ENCODE peak calls at places on chromosomes 13 and 19, in four cellular contexts. One of them, this sample, is unnamed.

GRCh38 chr19:30225615-30226463 is 146.3 kb upstream of the ZNF536 start:
- DNase-seq in A549: peak; percentile 38
- DNase-seq in heart left ventricle: no peak
- DNase-seq in brain microvascular endothelial cell: no peak
- DNase-seq in this sample: no peak

GRCh38 chr13:102983496-102983895 is 82.7 kb downstream of the SLC10A2 start:
- DNase-seq in A549: no peak
- DNase-seq in heart left ventricle: no peak
- DNase-seq in brain microvascular endothelial cell: peak; percentile 29
- DNase-seq in this sample: no peak

GRCh38 chr19:3692141-3693029 is 7.9 kb downstream of the PIP5K1C start:
- DNase-seq in A549: no peak
- DNase-seq in heart left ventricle: no peak
- DNase-seq in brain microvascular endothelial cell: no peak
- DNase-seq in this sample: no peak

GRCh38 chr13:79675931-79676658 is 195.1 kb downstream of the NDFIP2 start:
- DNase-seq in A549: no peak
- DNase-seq in heart left ventricle: no peak
- DNase-seq in brain microvascular endothelial cell: no peak
- DNase-seq in this sample: no peak

GRCh38 chr13:24851546-24851945 is 87.6 kb downstream of the RNF17 start:
- DNase-seq in A549: no peak
- DNase-seq in heart left ventricle: no peak
- DNase-seq in brain microvascular endothelial cell: no peak
- DNase-seq in this sample: no peak

GRCh38 chr19:9597027-9597426 is 12.7 kb upstream of the ZNF121 start:
- DNase-seq in A549: no peak
- DNase-seq in heart left ventricle: no peak
- DNase-seq in brain microvascular endothelial cell: peak; percentile 47
- DNase-seq in this sample: no peak

GRCh38 chr19:3618144-3618810 is 8.3 kb downstream of the CACTIN start:
- DNase-seq in A549: no peak
- DNase-seq in heart left ventricle: peak; percentile 76
- DNase-seq in brain microvascular endothelial cell: no peak
- DNase-seq in this sample: peak; percentile 87

GRCh38 chr13:43698743-43699142 is 88.0 kb downstream of the ENOX1 start:
- DNase-seq in A549: no peak
- DNase-seq in heart left ventricle: no peak
- DNase-seq in brain microvascular endothelial cell: peak; percentile 36
- DNase-seq in this sample: no peak

GRCh38 chr13:77222000-77222690 is 104.7 kb downstream of the MYCBP2 start:
- DNase-seq in A549: no peak
- DNase-seq in heart left ventricle: no peak
- DNase-seq in brain microvascular endothelial cell: no peak
- DNase-seq in this sample: no peak

GRCh38 chr19:51417107-51417806 is at the start of gene SIGLEC10:
- DNase-seq in A549: no peak
- DNase-seq in heart left ventricle: peak; percentile 41
- DNase-seq in brain microvascular endothelial cell: no peak
- DNase-seq in this sample: peak; percentile 26

GRCh38 chr19:11375143-11375948 is 880 bp downstream of the SWSAP1 start:
- DNase-seq in A549: no peak
- DNase-seq in heart left ventricle: peak; percentile 70
- DNase-seq in brain microvascular endothelial cell: no peak
- DNase-seq in this sample: peak; percentile 49

GRCh38 chr13:73096173-73097117 is 37.6 kb downstream of the KLF5 start:
- DNase-seq in A549: no peak
- DNase-seq in heart left ventricle: no peak
- DNase-seq in brain microvascular endothelial cell: peak; percentile 1
- DNase-seq in this sample: no peak

GRCh38 chr13:94395889-94396288 is 83.6 kb downstream of the DCT start:
- DNase-seq in A549: no peak
- DNase-seq in heart left ventricle: no peak
- DNase-seq in brain microvascular endothelial cell: no peak
- DNase-seq in this sample: no peak

GRCh38 chr13:23956106-23956505 is 58.8 kb upstream of the C1QTNF9B start:
- DNase-seq in A549: no peak
- DNase-seq in heart left ventricle: no peak
- DNase-seq in brain microvascular endothelial cell: peak; percentile 46
- DNase-seq in this sample: no peak

GRCh38 chr13:60974296-60974695 is 441.4 kb downstream of the PCDH20 start:
- DNase-seq in A549: no peak
- DNase-seq in heart left ventricle: no peak
- DNase-seq in brain microvascular endothelial cell: no peak
- DNase-seq in this sample: no peak

GRCh38 chr13:114164027-114164426 is 15.0 kb upstream of the CFAP97D2 start:
- DNase-seq in A549: no peak
- DNase-seq in heart left ventricle: no peak
- DNase-seq in brain microvascular endothelial cell: no peak
- DNase-seq in this sample: no peak

GRCh38 chr19:50875795-50876422 is 2.7 kb downstream of the KLK2 start:
- DNase-seq in A549: no peak
- DNase-seq in heart left ventricle: no peak
- DNase-seq in brain microvascular endothelial cell: no peak
- DNase-seq in this sample: no peak

GRCh38 chr19:10518444-10519361 is 1.5 kb upstream of the S1PR5 start:
- DNase-seq in A549: no peak
- DNase-seq in heart left ventricle: no peak
- DNase-seq in brain microvascular endothelial cell: no peak
- DNase-seq in this sample: no peak

GRCh38 chr13:111259058-111259457 is 61.4 kb upstream of the TEX29 start:
- DNase-seq in A549: no peak
- DNase-seq in heart left ventricle: no peak
- DNase-seq in brain microvascular endothelial cell: no peak
- DNase-seq in this sample: no peak

GRCh38 chr13:51364404-51365008 is 25.0 kb downstream of the SERPINE3 start:
- DNase-seq in A549: no peak
- DNase-seq in heart left ventricle: no peak
- DNase-seq in brain microvascular endothelial cell: peak; percentile 74
- DNase-seq in this sample: no peak
- TF ChIP-seq CTCF in A549: no peak
- TF ChIP-seq CTCF in heart left ventricle: no peak
- TF ChIP-seq CTCF in brain microvascular endothelial cell: no peak
- TF ChIP-seq CTCF in this sample: no peak

GRCh38 chr13:51637852-51638496 is 53.7 kb downstream of the WDFY2 start:
- DNase-seq in A549: no peak
- DNase-seq in heart left ventricle: no peak
- DNase-seq in brain microvascular endothelial cell: no peak
- DNase-seq in this sample: no peak

GRCh38 chr13:51638497-51638871 is 54.2 kb downstream of the WDFY2 start:
- DNase-seq in A549: no peak
- DNase-seq in heart left ventricle: no peak
- DNase-seq in brain microvascular endothelial cell: no peak
- DNase-seq in this sample: no peak

GRCh38 chr13:51636349-51636890 is 52.2 kb downstream of the WDFY2 start:
- DNase-seq in A549: no peak
- DNase-seq in heart left ventricle: no peak
- DNase-seq in brain microvascular endothelial cell: no peak
- DNase-seq in this sample: no peak

GRCh38 chr13:51632643-51633357 is 48.5 kb downstream of the WDFY2 start:
- DNase-seq in A549: no peak
- DNase-seq in heart left ventricle: peak; percentile 31
- DNase-seq in brain microvascular endothelial cell: no peak
- DNase-seq in this sample: no peak

DNA sequence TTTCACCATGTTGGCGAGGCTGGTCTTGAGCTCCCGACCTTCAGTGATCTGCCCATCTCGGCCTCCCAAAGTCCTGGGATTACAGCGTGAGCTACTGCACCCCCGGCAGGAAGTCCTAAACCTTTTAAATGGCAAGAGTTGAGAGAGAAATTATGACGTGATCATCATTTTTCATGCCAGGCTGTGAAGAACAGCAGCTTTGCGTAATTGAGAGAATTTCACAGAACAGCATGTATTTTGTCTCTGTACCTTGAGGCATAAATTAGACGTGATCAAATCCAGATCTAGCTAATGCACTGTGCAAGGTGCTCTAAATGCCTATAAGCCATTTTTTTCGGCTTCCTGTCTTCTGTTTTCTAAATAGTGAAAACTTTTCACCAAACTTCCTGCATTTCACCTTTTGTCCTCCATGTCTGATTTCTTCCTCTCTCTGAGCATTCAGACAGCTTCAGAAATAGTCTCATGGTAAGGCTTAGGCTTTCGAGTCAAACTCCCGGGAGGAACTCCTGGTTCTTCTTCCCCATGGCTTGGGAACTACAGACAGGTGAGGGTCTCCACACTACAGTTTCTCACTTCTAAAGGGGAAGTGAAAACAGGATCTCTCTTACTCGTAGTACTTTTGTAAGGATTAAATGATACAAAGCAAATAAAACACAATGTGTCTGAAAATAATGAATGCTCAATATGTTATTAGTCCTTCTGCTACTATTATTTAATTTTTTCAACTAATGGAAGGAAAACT is 51.0 kb downstream of the WDFY2 start:
- DNase-seq in A549: no peak
- DNase-seq in heart left ventricle: no peak
- DNase-seq in brain microvascular endothelial cell: no peak
- DNase-seq in this sample: no peak
- H3K27ac ChIP-seq in A549: peak overlapping the region; percentile 47
- H3K27ac ChIP-seq in heart left ventricle: no peak overlapping the region
- H3K27ac ChIP-seq in brain microvascular endothelial cell: no peak overlapping the region
- H3K27ac ChIP-seq in this sample: no peak overlapping the region

GRCh38 chr19:39533791-39534190 is 1.1 kb upstream of the EID2B start:
- DNase-seq in A549: no peak
- DNase-seq in heart left ventricle: no peak
- DNase-seq in brain microvascular endothelial cell: no peak
- DNase-seq in this sample: no peak

GRCh38 chr19:39531834-39532232 is 819 bp downstream of the EID2B start:
- DNase-seq in A549: no peak
- DNase-seq in heart left ventricle: no peak
- DNase-seq in brain microvascular endothelial cell: no peak
- DNase-seq in this sample: peak; percentile 40

GRCh38 chr19:39532233-39533002 is at the start of gene EID2B:
- DNase-seq in A549: peak; percentile 100
- DNase-seq in heart left ventricle: peak; percentile 98
- DNase-seq in brain microvascular endothelial cell: peak; percentile 88
- DNase-seq in this sample: peak; percentile 94

DNA sequence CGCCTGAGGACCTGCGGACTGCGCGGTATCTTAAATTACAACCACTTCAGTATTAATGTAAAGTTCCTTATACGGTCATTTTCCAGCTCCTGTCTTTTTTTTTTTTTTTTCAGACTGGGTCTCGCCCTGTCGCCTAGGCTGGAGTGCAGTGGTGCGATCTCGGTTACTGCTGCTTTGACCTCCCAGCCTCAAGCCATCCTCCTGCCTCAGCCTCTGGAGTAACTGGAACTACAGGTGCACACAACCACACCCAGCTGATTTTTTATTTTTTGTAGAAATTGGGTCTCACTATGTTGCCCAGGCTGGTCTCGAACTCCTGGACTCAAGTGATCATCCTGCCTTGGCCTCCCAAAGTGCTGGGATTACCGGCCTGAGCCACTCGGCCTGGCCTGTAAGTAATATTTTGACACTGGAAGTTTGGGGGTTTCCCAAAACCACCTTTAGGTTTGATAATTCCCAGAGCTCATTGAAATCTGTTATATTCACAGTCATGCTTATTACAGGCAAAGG is 406 bp upstream of the EID2B start:
- DNase-seq in A549: no peak
- DNase-seq in heart left ventricle: no peak
- DNase-seq in brain microvascular endothelial cell: no peak
- DNase-seq in this sample: no peak
- TF ChIP-seq CTCF in A549: no peak
- TF ChIP-seq CTCF in heart left ventricle: peak; percentile 4
- TF ChIP-seq CTCF in brain microvascular endothelial cell: no peak
- TF ChIP-seq CTCF in this sample: no peak

DNA sequence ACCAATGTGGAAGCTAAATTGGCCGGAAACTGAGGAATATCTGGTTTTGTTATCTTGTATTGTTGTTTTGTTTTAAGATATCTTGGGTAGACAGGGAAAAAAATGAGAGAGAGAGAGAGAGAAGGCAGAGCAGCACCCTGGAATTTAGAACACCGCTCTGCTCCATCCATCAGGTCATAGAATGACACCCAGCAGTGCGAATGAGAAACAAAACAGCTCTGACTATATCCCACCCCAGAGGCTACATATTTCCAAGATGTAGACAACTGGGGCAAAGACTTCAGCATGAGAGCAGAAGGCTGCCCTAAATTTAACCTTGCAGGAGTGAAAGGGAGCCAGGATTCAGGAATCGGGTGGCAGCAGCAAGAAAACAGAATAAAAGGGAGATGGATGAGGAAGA is 46.4 kb downstream of the TNFSF13B start:
- DNase-seq in A549: no peak
- DNase-seq in heart left ventricle: no peak
- DNase-seq in brain microvascular endothelial cell: peak; percentile 11
- DNase-seq in this sample: no peak
- H3K27ac ChIP-seq in A549: no peak overlapping the region
- H3K27ac ChIP-seq in heart left ventricle: no peak overlapping the region
- H3K27ac ChIP-seq in brain microvascular endothelial cell: no peak overlapping the region
- H3K27ac ChIP-seq in this sample: no peak overlapping the region

GRCh38 chr19:55486043-55486970 is 1.3 kb downstream of the NAT14 start:
- DNase-seq in A549: no peak
- DNase-seq in heart left ventricle: peak; percentile 33
- DNase-seq in brain microvascular endothelial cell: no peak
- DNase-seq in this sample: no peak
- TF ChIP-seq CTCF in A549: no peak
- TF ChIP-seq CTCF in heart left ventricle: peak; percentile 27
- TF ChIP-seq CTCF in brain microvascular endothelial cell: no peak
- TF ChIP-seq CTCF in this sample: no peak

DNA sequence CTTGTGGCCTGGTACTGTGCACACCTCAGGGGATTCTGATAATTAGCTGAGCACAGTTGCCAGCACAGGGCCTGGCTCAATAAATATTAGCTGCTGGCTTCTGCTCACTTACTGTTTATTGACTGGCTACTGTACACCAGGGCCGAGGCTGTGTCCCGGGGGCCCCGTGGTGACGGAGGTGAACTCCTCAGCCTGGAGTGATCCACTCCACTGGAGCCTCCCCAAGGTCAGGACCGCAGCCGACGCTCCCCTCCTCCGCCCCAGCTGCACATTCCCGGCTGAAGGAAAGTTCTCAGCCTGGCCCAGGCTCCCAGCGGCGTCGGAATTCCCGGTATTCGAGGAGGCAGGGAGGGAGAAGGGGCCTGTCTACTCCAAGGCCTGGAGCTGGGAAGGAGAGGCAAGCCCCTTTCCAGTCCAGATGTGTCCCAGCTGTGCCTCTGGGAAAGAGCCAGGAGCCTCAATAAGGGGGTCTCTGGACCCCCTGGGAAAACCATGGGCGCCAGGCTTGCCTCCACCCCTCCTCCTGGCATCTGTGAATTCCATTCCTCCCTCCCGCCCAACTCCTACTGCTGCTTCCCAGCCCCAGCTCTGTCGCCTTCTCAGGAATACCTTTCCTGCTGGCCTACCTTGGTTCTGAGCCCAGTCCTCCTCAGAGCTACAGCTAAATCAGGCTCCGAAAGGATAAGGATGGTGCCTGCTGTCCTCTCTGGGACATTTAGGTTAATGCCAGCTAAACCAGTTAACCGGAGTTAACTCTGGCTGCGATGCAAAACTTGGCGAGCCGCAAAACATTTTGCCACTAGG is 7.2 kb downstream of the RPS16 start:
- DNase-seq in A549: peak; percentile 81
- DNase-seq in heart left ventricle: peak; percentile 86
- DNase-seq in brain microvascular endothelial cell: peak; percentile 91
- DNase-seq in this sample: peak; percentile 81
- H3K27ac ChIP-seq in A549: peak overlapping the region; percentile 83
- H3K27ac ChIP-seq in heart left ventricle: peak overlapping the region; percentile 87
- H3K27ac ChIP-seq in brain microvascular endothelial cell: peak overlapping the region; percentile 99
- H3K27ac ChIP-seq in this sample: peak overlapping the region; percentile 86